ENCODE peak calls at places on chromosomes 13 and 19, in four cellular contexts. B is GOT3, M is A172, G is immature natural killer cell. U is an unnamed sample.

GRCh38 chr19:8655340-8655709 is 24.9 kb downstream of the NFILZ start:
- DNase-seq in M (no peak), G (peak), B (no peak), U (no peak)

GRCh38 chr19:45959517-45960025 is 14.1 kb downstream of the NOVA2 start:
- DNase-seq in M (no peak), G (no peak), B (no peak), U (no peak)

GRCh38 chr19:1837625-1838105 is 10.6 kb downstream of the REXO1 start:
- DNase-seq in G (peak), B (no peak), M (no peak), U (no peak)

GRCh38 chr13:50309872-50310594 is 294.8 kb downstream of the KCNRG start:
- DNase-seq in M (no peak), B (no peak), G (no peak), U (no peak)

GRCh38 chr19:54206831-54207177 is 6.1 kb downstream of the RPS9 start:
- DNase-seq in B (no peak), G (no peak), M (no peak), U (no peak)

GRCh38 chr13:60869941-60870613 is 473.1 kb downstream of the TDRD3 start:
- DNase-seq in G (no peak), M (no peak), B (no peak), U (no peak)

GRCh38 chr13:38398810-38399493 is 49.3 kb downstream of the UFM1 start:
- DNase-seq in B (no peak), G (no peak), M (no peak), U (no peak)

GRCh38 chr19:45152504-45153338 is 8.1 kb downstream of the NKPD1 start:
- DNase-seq in G (peak), B (no peak), M (no peak), U (peak)

GRCh38 chr19:3655402-3656072 is 28.9 kb upstream of the CACTIN start:
- DNase-seq in M (peak), G (no peak), B (no peak), U (no peak)

GRCh38 chr13:29892149-29892548 is 41.7 kb upstream of the UBL3 start:
- DNase-seq in G (no peak), M (no peak), B (no peak), U (peak)

GRCh38 chr13:111404746-111405145 is 84.3 kb downstream of the TEX29 start:
- DNase-seq in G (no peak), M (no peak), B (no peak), U (no peak)

GRCh38 chr13:94656766-94657165 is 55.1 kb downstream of the GPR180 start:
- DNase-seq in M (peak), B (peak), G (no peak), U (no peak)

GRCh38 chr13:30607908-30608307 is 9.8 kb upstream of the USPL1 start:
- DNase-seq in B (no peak), M (no peak), G (peak), U (peak)

GRCh38 chr13:38697628-38698333 is 10.9 kb downstream of the FREM2 start:
- DNase-seq in G (no peak), B (no peak), M (no peak), U (no peak)

GRCh38 chr19:10800488-10800887 is 35.5 kb downstream of the TMED1 start:
- DNase-seq in B (no peak), M (no peak), G (no peak), U (no peak)

GRCh38 chr13:43877788-43878187 is 1.8 kb downstream of the CCDC122 start:
- DNase-seq in M (no peak), G (no peak), B (no peak), U (no peak)

GRCh38 chr13:25037057-25037813 is 58.7 kb upstream of the PABPC3 start:
- DNase-seq in G (peak), B (peak), M (peak), U (peak)

GRCh38 chr19:16951529-16951928 is 62.7 kb downstream of the F2RL3 start:
- DNase-seq in G (no peak), B (no peak), M (no peak), U (no peak)

GRCh38 chr19:48568345-48568886 is 16.4 kb downstream of the SULT2B1 start:
- DNase-seq in B (peak), G (no peak), M (peak), U (no peak)

GRCh38 chr19:2270157-2270571 is 11.8 kb downstream of the PEAK3 start:
- DNase-seq in M (no peak), G (peak), B (no peak), U (no peak)

GRCh38 chr13:52851153-52851962 is 2.9 kb upstream of the PCDH8 start:
- DNase-seq in B (no peak), M (no peak), G (no peak), U (peak)

GRCh38 chr19:8069116-8069973 is 16.8 kb downstream of the CCL25 start:
- DNase-seq in M (no peak), B (no peak), G (no peak), U (no peak)

GRCh38 chr19:31160346-31160926 is 188.8 kb downstream of the TSHZ3 start:
- DNase-seq in B (no peak), M (no peak), G (no peak), U (no peak)

GRCh38 chr19:55408320-55408836 is 790 bp upstream of the UBE2S start:
- DNase-seq in G (no peak), B (no peak), M (no peak), U (no peak)

GRCh38 chr13:112965103-112965502 is 3.9 kb upstream of the MCF2L start:
- DNase-seq in B (no peak), M (no peak), G (no peak), U (no peak)

GRCh38 chr19:39413269-39413902 is 917 bp downstream of the PLEKHG2 start:
- DNase-seq in M (peak), B (no peak), G (no peak), U (no peak)

GRCh38 chr19:41001243-41001971 is 10.3 kb downstream of the CYP2B6 start:
- DNase-seq in B (no peak), M (no peak), G (no peak), U (no peak)

GRCh38 chr19:9041023-9041422 is 30.8 kb upstream of the MUC16 start:
- DNase-seq in B (no peak), M (no peak), G (no peak), U (no peak)

GRCh38 chr19:41030651-41031050 is 39.6 kb downstream of the CYP2B6 start:
- DNase-seq in B (no peak), G (no peak), M (no peak), U (no peak)

GRCh38 chr19:4557971-4558941 is 1.2 kb downstream of the SEMA6B start:
- DNase-seq in M (no peak), B (no peak), G (no peak), U (no peak)

GRCh38 chr13:99979453-99980200 is 2.0 kb upstream of the ZIC2 start:
- DNase-seq in G (no peak), M (no peak), B (no peak), U (peak)

GRCh38 chr13:50730496-50731171 is 112.9 kb downstream of the DLEU7 start:
- DNase-seq in G (no peak), M (no peak), B (no peak), U (no peak)

GRCh38 chr13:44273991-44274810 is 99.4 kb upstream of the SERP2 start:
- DNase-seq in G (peak), M (peak), B (no peak), U (peak)

GRCh38 chr19:10226376-10227214 is 4.5 kb downstream of the S1PR2 start:
- DNase-seq in B (no peak), G (no peak), M (no peak), U (no peak)

GRCh38 chr13:30866692-30867669 is 39.1 kb upstream of the MEDAG start:
- DNase-seq in M (no peak), B (no peak), G (no peak), U (peak)